ENCODE peak calls at places on chromosome 1, in four cellular contexts. Q, R, Y and A are unnamed samples. For H3K4me1, the result is how much of the 10 kb centered on the place peaks cover.

GRCh38 chr1:55034476-55035133 is 4.7 kb upstream of the PCSK9 start:
- DNase-seq in Q (no peak), Y (no peak), R (no peak), A (no peak)

GRCh38 chr1:47262787-47263413 is 30.9 kb upstream of the TAL1 start:
- DNase-seq in Y (peak), R (peak), Q (peak), A (peak)

GRCh38 chr1:30745156-30745833 is 12.3 kb downstream of the LAPTM5 start:
- DNase-seq in Q (no peak), R (no peak), Y (no peak), A (no peak)

GRCh38 chr1:229028987-229029550 is 241.8 kb upstream of the RAB4A start:
- DNase-seq in Y (no peak), Q (no peak), R (no peak), A (no peak)

GRCh38 chr1:232610187-232610901 is 19.6 kb downstream of the SIPA1L2 start:
- DNase-seq in Q (no peak), Y (no peak), R (no peak), A (no peak)

GRCh38 chr1:204194080-204194479 is 2.2 kb downstream of the KISS1 start:
- DNase-seq in Q (no peak), R (no peak), Y (no peak), A (no peak)

GRCh38 chr1:203934027-203934426 is 72.6 kb downstream of the SNRPE start:
- DNase-seq in R (no peak), Q (no peak), Y (no peak), A (no peak)

GRCh38 chr1:19648689-19649088 is 4.6 kb downstream of the NBL1 start:
- DNase-seq in Q (no peak), R (no peak), Y (no peak), A (peak)

GRCh38 chr1:205709640-205710039 is 29.3 kb upstream of the SLC45A3 start:
- DNase-seq in Q (no peak), R (no peak), Y (no peak), A (no peak)
- H3K4me1 ChIP-seq in Q (under half), R (under half), Y (under half), A (under half)

DNA sequence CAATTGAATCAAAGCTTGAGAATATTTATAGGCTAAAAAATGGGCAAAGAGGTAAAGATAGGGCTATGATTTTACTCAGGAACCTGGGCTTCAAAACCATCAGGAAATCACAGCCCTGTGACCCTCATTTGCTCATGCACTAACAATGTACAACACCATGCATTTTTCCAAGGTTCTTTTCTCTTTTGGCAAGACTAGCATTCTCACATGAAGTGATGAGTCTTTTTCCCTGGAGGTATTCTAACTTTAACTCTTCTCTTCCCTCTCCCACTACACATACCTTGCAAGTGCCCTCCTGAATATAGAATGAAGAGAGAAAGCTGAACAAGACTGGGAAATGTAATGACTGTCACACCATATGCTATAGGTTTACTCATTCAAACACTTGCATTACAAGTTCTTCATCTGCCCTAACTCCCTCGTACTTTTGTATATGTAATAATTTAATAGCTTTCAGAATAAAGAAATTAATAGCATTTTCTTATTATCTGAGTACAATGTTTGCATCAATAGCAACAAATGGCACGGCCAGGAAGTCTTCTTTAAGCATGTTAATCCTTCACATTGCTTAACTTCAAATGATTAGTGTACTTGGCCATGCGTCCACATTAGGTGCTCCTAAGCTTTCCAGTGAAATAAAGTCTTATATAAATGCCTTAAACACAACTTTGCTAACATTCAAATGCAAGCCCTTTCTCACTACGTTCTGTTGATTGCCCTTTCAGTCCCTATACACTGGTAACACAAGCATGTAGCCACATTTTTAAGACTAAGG is 1.8 kb downstream of the NIBAN1 start:
- DNase-seq in Y (no peak), Q (no peak), R (no peak), A (no peak)
- H3K4me1 ChIP-seq in Y (under half), Q (under half), R (under half), A (under half)

DNA sequence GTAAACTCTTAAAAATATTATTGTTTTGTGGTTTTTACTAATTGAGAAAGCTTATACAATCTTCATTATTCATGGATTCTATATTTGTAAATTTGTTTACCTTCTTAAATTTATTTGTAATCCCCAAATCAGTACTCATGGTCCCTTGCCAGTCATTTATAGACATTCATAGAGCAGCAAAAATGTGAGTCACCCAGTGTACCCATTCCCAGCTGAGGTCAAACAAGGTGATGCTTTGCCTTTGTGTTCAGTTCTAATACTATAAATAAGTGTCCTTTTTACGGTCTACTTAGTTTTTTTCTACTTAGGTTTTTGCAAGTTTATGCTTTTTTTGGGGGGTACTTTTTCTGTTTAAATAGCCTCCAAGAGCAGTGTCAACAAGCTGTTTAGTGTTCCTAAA is 36.1 kb downstream of the SORT1 start:
- DNase-seq in R (no peak), Y (no peak), Q (no peak), A (no peak)
- H3K4me1 ChIP-seq in R (under half), Y (under half), Q (under half), A (under half)

GRCh38 chr1:116379057-116379630 is 6.1 kb downstream of the ATP1A1 start:
- DNase-seq in R (no peak), Q (no peak), Y (no peak), A (no peak)

GRCh38 chr1:116379674-116380498 is 6.8 kb downstream of the ATP1A1 start:
- DNase-seq in Y (no peak), Q (no peak), R (no peak), A (no peak)

GRCh38 chr1:116380499-116381316 is 7.7 kb downstream of the ATP1A1 start:
- DNase-seq in Q (no peak), R (no peak), Y (no peak), A (no peak)

GRCh38 chr1:116382857-116383256 is 9.8 kb downstream of the ATP1A1 start:
- DNase-seq in Q (no peak), Y (no peak), R (no peak), A (no peak)

DNA sequence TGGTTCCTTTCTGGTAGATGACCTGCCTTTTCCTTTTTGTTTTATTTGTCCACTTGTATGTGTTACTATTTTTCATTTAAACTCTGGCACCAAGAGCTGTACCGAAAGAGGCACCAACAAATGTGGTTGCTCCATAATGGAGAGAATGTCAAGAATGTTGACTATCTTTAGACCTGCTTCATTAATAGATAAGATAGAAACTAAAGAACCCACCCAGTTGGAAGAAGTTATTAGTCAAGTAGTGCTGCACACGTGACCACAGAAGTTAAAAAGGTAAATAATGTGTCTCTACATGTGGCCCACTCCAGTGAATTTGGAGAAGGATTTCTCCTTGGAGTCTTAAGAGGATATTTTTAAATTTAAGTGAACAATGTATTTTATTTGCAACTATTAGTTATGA is 9.3 kb downstream of the ATP1A1 start:
- DNase-seq in Q (no peak), R (no peak), Y (no peak), A (no peak)
- H3K4me1 ChIP-seq in Q (half or more), R (under half), Y (half or more), A (under half)

DNA sequence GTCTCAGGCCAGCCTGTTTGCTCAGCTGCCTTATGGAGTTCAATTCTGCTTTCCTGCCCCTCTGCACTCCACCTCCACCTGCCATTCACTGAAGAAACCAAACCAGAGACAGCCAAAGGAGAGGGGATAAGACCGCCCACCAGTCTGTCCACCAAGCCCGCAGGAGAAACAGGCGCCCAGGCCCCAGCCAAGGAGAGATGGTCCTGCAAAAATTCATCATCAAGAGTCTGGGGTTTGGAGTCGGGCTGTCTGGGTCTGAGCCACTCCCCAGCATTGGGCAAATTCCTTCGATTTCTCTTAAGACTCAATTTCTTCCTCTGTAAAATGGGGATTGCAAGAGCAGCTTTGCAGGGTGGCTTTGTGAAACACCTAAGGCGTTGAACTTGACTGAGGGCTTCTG is 121.4 kb upstream of the RUNX3 start:
- DNase-seq in Q (no peak), R (no peak), Y (no peak), A (no peak)
- H3K4me1 ChIP-seq in Q (under half), R (under half), Y (under half), A (under half)

GRCh38 chr1:150972417-150972940 is 2.2 kb downstream of the CERS2 start:
- DNase-seq in R (no peak), Q (no peak), Y (no peak), A (no peak)

GRCh38 chr1:150971583-150972416 is 2.8 kb downstream of the CERS2 start:
- DNase-seq in Y (no peak), R (no peak), Q (no peak), A (peak)

GRCh38 chr1:150974580-150975478 is at the start of gene CERS2:
- DNase-seq in R (peak), Q (peak), Y (peak), A (peak)

GRCh38 chr1:150973258-150973825 is 1.3 kb downstream of the CERS2 start:
- DNase-seq in Y (peak), R (no peak), Q (no peak), A (no peak)

DNA sequence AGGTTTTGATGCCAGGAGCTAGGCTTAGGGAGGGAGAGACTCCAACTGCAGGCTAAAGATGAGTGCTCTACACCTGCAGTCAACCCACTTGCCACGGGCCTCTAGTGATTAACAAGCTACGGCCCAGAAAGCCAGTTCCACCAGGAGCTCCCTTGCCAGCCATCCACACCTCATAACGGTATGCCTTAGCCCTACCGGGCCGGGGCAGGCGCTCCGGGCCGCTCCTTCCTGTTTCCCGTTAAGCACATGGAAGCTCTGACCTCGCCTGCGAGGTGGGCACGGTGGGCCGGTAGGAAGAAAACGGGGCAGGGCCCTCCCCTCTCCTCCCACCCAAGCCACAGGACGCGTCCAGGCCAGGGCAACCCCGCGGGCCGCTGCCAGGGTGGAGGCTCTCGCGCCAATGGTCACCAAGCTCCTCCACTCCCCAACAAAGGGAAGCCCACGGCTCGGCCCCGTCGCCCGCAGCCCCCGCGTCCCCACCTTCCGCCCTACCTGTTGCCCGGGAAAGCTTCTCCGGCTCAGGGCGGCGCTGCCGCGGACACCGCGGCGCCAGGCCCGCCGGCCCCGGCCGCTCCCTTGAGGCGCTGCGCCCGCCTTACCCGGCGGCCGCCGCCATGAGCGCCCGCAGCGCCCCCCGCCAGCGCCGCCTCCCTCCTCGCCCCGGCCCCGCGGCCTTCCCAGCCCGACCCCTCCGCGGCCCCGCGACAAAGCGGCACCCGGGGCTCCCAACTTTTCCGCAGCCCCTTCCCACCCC is 632 bp downstream of the CERS2 start:
- DNase-seq in R (no peak), Q (peak), Y (peak), A (peak)
- H3K4me1 ChIP-seq in R (half or more), Q (half or more), Y (half or more), A (under half)

DNA sequence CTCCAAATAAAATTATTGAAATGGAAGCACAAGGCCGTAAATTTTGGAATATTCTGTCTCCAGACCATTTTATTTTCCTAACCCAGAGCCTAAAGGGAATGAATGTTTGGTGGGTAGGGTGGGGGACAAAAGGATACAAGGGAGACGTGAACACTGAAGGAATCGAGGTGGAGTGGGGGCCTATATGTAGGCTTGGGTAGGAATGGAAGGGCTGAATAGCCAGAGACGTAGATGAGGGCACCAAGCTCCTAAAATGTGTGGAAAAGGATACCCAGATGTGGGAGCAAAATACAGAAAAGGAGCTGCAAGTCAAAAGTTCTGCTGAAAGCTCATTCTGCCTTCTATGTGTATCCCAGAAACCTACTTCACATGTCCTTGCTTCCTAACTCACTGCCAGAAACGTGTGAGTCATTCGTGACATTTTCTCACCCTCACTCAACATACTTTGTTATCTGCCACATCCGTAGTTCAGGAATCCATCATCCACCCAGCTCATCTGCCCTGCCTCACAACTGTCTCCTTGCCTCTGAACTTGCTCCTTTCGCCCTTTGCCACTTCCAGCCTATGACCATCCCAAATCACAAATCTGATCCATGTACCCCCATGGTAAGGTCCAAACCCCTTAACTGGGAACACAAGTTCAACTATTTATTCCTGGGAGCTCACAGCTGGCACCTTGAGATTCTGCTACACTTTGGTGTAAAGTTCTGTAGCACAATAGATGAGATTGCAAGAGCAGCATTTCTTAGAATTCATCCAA is 84.1 kb upstream of the PRDX6 start:
- DNase-seq in Y (no peak), Q (no peak), R (peak), A (no peak)
- H3K4me1 ChIP-seq in Y (under half), Q (under half), R (under half), A (under half)

DNA sequence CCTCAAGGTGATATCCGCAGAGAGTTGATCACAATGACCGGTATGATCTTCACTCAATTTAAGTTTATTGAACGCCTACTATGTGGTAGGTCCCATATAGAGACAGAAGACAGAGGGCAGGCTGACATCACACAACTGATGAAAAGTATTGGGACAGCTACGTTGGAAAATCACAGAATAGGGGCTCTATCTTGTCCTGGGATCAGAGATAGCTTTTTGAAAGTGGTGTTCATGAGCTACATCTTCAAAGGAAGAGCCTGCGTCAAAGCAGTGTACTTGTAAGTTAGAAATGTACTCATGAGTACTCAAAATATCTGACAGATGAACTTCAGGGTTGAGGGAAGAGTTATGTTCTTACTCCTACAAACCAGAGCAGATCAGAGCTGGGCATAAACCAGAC is 54.4 kb downstream of the GADD45A start:
- DNase-seq in R (no peak), Y (no peak), Q (no peak), A (no peak)
- H3K4me1 ChIP-seq in R (half or more), Y (under half), Q (under half), A (under half)

GRCh38 chr1:109252167-109252892 is 3.0 kb downstream of the CELSR2 start:
- DNase-seq in Q (no peak), R (no peak), Y (no peak), A (no peak)
- H3K4me1 ChIP-seq in Q (under half), R (under half), Y (under half), A (under half)

GRCh38 chr1:25695066-25695990 is 78.7 kb downstream of the MAN1C1 start:
- DNase-seq in Y (no peak), Q (no peak), R (peak), A (peak)

GRCh38 chr1:25699501-25700089 is 83.0 kb downstream of the MAN1C1 start:
- DNase-seq in R (no peak), Y (no peak), Q (no peak), A (no peak)

GRCh38 chr1:25698252-25698651 is 81.7 kb downstream of the MAN1C1 start:
- DNase-seq in R (no peak), Q (no peak), Y (no peak), A (no peak)

GRCh38 chr1:25695991-25696330 is 79.4 kb downstream of the MAN1C1 start:
- DNase-seq in Q (no peak), Y (no peak), R (peak), A (no peak)

DNA sequence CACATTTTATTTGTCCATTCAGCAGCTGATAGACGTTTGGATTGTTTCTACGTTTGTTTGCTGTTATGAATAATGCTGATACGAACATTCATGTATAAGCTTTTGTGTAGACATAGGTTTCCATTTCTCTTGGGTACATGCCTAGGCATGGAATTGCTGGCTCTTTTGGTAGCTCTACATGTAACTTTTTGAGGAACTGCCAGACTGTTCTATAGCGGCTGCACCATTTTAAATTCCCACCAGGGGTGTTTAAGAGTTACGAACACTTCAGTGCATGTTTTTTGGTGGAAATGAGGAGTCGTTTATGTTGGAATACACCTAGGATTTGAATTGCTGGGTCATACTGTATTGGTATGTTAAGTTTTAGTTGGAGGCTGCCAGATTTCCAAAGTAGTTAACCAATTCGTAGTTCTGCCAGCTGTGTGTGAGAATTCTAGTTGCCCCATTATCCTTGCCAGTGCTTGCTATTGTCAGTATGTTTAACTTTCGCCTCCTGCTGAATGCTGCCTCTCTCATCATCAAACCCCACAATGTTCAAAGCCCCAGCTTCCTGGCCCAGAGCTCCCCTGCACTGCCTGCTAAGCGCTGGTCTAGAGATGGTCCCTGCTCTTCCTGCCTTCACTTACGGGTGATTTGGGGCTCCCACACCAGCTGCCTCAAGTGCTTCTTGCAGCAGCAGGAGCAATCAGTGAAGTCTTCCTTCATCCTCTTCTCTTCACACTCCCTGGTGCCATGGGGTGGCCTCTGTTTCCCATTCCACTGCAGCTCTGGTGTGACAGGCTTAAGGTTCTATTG is 81.0 kb downstream of the MAN1C1 start:
- DNase-seq in R (no peak), Q (peak), Y (peak), A (no peak)
- H3K4me1 ChIP-seq in R (under half), Q (under half), Y (under half), A (under half)